ENCODE peak calls at places on chromosomes 16 and 17, in four cellular contexts. One of them, this sample, is unnamed.

GRCh38 chr17:5380491-5381135 is 38.8 kb downstream of the NUP88 start:
- DNase-seq in effector memory CD4-positive, alpha-beta T cell: no peak
- DNase-seq in neuronal stem cell: no peak
- DNase-seq in heart left ventricle: no peak
- DNase-seq in this sample: no peak

GRCh38 chr16:48335961-48336360 is 49.3 kb downstream of the SIAH1 start:
- DNase-seq in neuronal stem cell: no peak
- DNase-seq in effector memory CD4-positive, alpha-beta T cell: no peak
- DNase-seq in heart left ventricle: no peak
- DNase-seq in this sample: peak; percentile 45

GRCh38 chr17:412211-413015 is 59.8 kb upstream of the RPH3AL start:
- DNase-seq in effector memory CD4-positive, alpha-beta T cell: peak; percentile 43
- DNase-seq in neuronal stem cell: peak; percentile 53
- DNase-seq in heart left ventricle: peak; percentile 57
- DNase-seq in this sample: peak; percentile 62

GRCh38 chr16:85136705-85137322 is 24.5 kb upstream of the CIBAR2 start:
- DNase-seq in effector memory CD4-positive, alpha-beta T cell: no peak
- DNase-seq in heart left ventricle: peak; percentile 63
- DNase-seq in neuronal stem cell: no peak
- DNase-seq in this sample: peak; percentile 74

GRCh38 chr16:58421529-58421928 is 29.3 kb downstream of the GINS3 start:
- DNase-seq in effector memory CD4-positive, alpha-beta T cell: no peak
- DNase-seq in heart left ventricle: no peak
- DNase-seq in neuronal stem cell: no peak
- DNase-seq in this sample: peak; percentile 48

GRCh38 chr17:50565559-50566350 is 5.2 kb downstream of the CACNA1G start:
- DNase-seq in heart left ventricle: no peak
- DNase-seq in effector memory CD4-positive, alpha-beta T cell: no peak
- DNase-seq in neuronal stem cell: peak; percentile 59
- DNase-seq in this sample: no peak

GRCh38 chr17:49388692-49389513 is 25.8 kb downstream of the PHB1 start:
- DNase-seq in effector memory CD4-positive, alpha-beta T cell: no peak
- DNase-seq in heart left ventricle: no peak
- DNase-seq in neuronal stem cell: no peak
- DNase-seq in this sample: no peak

GRCh38 chr17:48646183-48647102 is 20.3 kb upstream of the HOXB9 start:
- DNase-seq in effector memory CD4-positive, alpha-beta T cell: no peak
- DNase-seq in heart left ventricle: no peak
- DNase-seq in neuronal stem cell: no peak
- DNase-seq in this sample: no peak

GRCh38 chr17:82228278-82228841 is 482 bp upstream of the SLC16A3 start:
- DNase-seq in effector memory CD4-positive, alpha-beta T cell: peak; percentile 51
- DNase-seq in neuronal stem cell: no peak
- DNase-seq in heart left ventricle: peak; percentile 59
- DNase-seq in this sample: peak; percentile 35

GRCh38 chr16:57682809-57683318 is 11.7 kb upstream of the DRC7 start:
- DNase-seq in heart left ventricle: no peak
- DNase-seq in effector memory CD4-positive, alpha-beta T cell: no peak
- DNase-seq in neuronal stem cell: no peak
- DNase-seq in this sample: no peak

GRCh38 chr16:5581963-5582362 is 484.4 kb upstream of the EEF2KMT start:
- DNase-seq in neuronal stem cell: no peak
- DNase-seq in effector memory CD4-positive, alpha-beta T cell: no peak
- DNase-seq in heart left ventricle: no peak
- DNase-seq in this sample: no peak

GRCh38 chr17:40065041-40065770 is 2.4 kb downstream of the THRA start:
- DNase-seq in heart left ventricle: no peak
- DNase-seq in effector memory CD4-positive, alpha-beta T cell: no peak
- DNase-seq in neuronal stem cell: no peak
- DNase-seq in this sample: peak; percentile 47

GRCh38 chr17:32795339-32795979 is 81.5 kb downstream of the MYO1D start:
- DNase-seq in effector memory CD4-positive, alpha-beta T cell: no peak
- DNase-seq in heart left ventricle: no peak
- DNase-seq in neuronal stem cell: no peak
- DNase-seq in this sample: no peak

GRCh38 chr16:89115216-89115949 is 21.7 kb downstream of the ACSF3 start:
- DNase-seq in effector memory CD4-positive, alpha-beta T cell: peak; percentile 84
- DNase-seq in neuronal stem cell: no peak
- DNase-seq in heart left ventricle: peak; percentile 82
- DNase-seq in this sample: peak; percentile 32

GRCh38 chr17:8706431-8706830 is 38.2 kb downstream of the CCDC42 start:
- DNase-seq in heart left ventricle: no peak
- DNase-seq in neuronal stem cell: no peak
- DNase-seq in effector memory CD4-positive, alpha-beta T cell: no peak
- DNase-seq in this sample: no peak
- H3K27ac ChIP-seq in heart left ventricle: peak overlapping the region; percentile 83
- H3K27ac ChIP-seq in neuronal stem cell: no peak overlapping the region
- H3K27ac ChIP-seq in effector memory CD4-positive, alpha-beta T cell: no peak overlapping the region
- H3K27ac ChIP-seq in this sample: no peak overlapping the region

GRCh38 chr16:50469744-50470301 is 78.4 kb upstream of the NKD1 start:
- DNase-seq in neuronal stem cell: no peak
- DNase-seq in effector memory CD4-positive, alpha-beta T cell: no peak
- DNase-seq in heart left ventricle: peak; percentile 34
- DNase-seq in this sample: no peak
- H3K27ac ChIP-seq in neuronal stem cell: no peak overlapping the region
- H3K27ac ChIP-seq in effector memory CD4-positive, alpha-beta T cell: no peak overlapping the region
- H3K27ac ChIP-seq in heart left ventricle: no peak overlapping the region
- H3K27ac ChIP-seq in this sample: no peak overlapping the region

GRCh38 chr17:81057777-81058176 is 22.8 kb downstream of the BAIAP2 start:
- DNase-seq in heart left ventricle: no peak
- DNase-seq in neuronal stem cell: no peak
- DNase-seq in effector memory CD4-positive, alpha-beta T cell: no peak
- DNase-seq in this sample: no peak
- H3K27ac ChIP-seq in heart left ventricle: peak overlapping the region; percentile 61
- H3K27ac ChIP-seq in neuronal stem cell: no peak overlapping the region
- H3K27ac ChIP-seq in effector memory CD4-positive, alpha-beta T cell: no peak overlapping the region
- H3K27ac ChIP-seq in this sample: peak overlapping the region; percentile 75

DNA sequence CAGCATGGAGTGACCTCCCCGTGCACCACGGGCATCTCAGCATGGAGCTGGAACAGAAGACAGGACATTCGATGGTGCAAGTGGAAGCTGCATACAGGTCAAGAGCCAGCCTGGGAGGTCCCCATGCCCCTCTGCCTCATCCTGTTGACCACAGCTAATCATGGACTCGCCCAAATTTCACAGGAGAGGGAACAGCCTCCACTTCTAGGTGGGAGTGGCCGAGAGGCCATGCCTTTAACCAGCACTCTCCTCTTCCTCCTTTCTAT is 3.8 kb upstream of the SLC47A2 start:
- DNase-seq in neuronal stem cell: no peak
- DNase-seq in effector memory CD4-positive, alpha-beta T cell: no peak
- DNase-seq in heart left ventricle: no peak
- DNase-seq in this sample: no peak
- H3K27ac ChIP-seq in neuronal stem cell: no peak overlapping the region
- H3K27ac ChIP-seq in effector memory CD4-positive, alpha-beta T cell: no peak overlapping the region
- H3K27ac ChIP-seq in heart left ventricle: no peak overlapping the region
- H3K27ac ChIP-seq in this sample: no peak overlapping the region

DNA sequence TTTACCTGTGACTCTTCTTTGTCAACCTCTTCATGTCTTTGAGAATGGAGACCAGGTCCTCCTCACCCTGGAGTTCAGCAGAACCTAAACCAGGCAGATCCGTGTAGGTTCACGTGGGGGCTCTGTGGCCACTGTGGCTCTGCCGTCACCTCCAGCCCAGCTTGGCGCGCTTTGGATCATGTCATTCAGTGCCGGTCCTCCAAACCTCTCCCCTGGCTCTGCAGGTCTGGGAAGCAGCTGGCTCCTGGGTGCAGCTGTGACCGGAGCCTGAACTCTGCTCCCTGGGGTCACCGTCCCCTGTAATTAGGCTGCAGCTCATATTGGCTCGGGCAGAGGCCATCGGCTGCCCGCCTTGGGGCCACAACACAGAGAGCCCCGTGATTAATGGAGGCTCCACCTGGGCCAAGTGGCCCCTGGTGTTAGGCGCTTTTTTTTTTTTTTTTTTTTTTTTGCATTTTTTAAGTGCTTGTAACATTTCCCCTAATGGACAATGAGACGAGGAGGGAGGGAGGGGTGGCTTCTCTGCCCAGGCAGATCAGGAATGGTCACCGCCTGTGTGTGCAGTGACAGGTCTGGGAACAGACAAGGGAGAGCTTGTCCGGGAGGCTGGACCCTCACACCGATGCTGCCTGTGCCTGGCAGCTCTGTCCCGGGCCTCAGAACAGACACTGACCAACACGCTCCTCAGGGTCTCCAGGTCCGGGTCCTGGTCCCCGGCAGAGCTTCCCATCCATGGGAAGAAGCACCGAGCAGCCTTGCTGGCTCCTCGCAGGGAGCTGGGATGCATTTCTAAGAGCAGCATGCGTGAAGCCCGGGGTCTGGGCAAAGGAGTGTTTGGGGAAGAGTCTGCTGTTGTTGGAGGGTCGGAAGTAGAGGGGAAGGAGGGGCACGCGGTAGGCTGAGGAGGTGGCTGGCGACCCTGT is 247.9 kb downstream of the SEC14L1 start:
- DNase-seq in heart left ventricle: no peak
- DNase-seq in neuronal stem cell: no peak
- DNase-seq in effector memory CD4-positive, alpha-beta T cell: no peak
- DNase-seq in this sample: no peak
- H3K27ac ChIP-seq in heart left ventricle: peak overlapping the region; percentile 83
- H3K27ac ChIP-seq in neuronal stem cell: peak overlapping the region; percentile 47
- H3K27ac ChIP-seq in effector memory CD4-positive, alpha-beta T cell: peak overlapping the region; percentile 76
- H3K27ac ChIP-seq in this sample: peak overlapping the region; percentile 90

DNA sequence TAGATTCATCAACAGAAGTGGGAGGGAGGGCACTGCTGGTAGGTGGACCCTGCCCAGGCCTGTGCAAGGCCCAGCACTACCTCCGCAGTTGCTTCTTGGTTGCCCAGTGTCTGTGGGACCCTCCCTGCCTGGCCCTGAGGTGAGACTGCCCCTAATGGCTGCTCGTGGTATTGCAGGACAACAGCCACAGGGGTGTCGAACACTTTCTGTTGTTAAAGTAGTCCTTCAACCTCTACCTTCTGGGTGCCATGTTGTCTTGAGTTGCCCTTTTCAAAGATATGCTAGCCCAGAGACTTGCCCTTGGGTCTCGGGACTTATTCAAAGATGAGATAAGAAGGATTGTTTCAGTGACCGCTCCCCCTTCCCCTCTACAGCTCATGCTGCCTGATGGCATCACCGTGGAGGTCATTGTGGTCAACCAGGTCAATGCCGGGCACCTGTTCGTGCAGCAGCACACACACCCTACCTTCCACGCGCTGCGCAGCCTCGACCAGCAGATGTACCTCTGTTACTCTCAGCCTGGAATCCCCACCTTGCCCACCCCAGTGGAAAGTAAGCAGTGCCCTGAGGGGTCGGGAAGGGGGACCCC is 29.1 kb downstream of the AKAP1 start:
- DNase-seq in neuronal stem cell: peak; percentile 51
- DNase-seq in heart left ventricle: no peak
- DNase-seq in effector memory CD4-positive, alpha-beta T cell: peak; percentile 23
- DNase-seq in this sample: peak; percentile 38
- H3K27ac ChIP-seq in neuronal stem cell: no peak overlapping the region
- H3K27ac ChIP-seq in heart left ventricle: peak overlapping the region; percentile 17
- H3K27ac ChIP-seq in effector memory CD4-positive, alpha-beta T cell: no peak overlapping the region
- H3K27ac ChIP-seq in this sample: no peak overlapping the region

GRCh38 chr16:80375973-80376372 is 164.8 kb upstream of the DYNLRB2 start:
- DNase-seq in heart left ventricle: no peak
- DNase-seq in neuronal stem cell: no peak
- DNase-seq in effector memory CD4-positive, alpha-beta T cell: no peak
- DNase-seq in this sample: no peak
- H3K27ac ChIP-seq in heart left ventricle: no peak overlapping the region
- H3K27ac ChIP-seq in neuronal stem cell: no peak overlapping the region
- H3K27ac ChIP-seq in effector memory CD4-positive, alpha-beta T cell: no peak overlapping the region
- H3K27ac ChIP-seq in this sample: no peak overlapping the region

This sample was measured in cardiac muscle cell.